ENCODE peak calls at places on chromosomes 6 and 20, in seven cellular contexts. One of them, this sample, is unnamed.

GRCh38 chr6:159169193-159169555 is at the start of gene FNDC1:
- DNase-seq in GM06990: peak; percentile 47
- DNase-seq in esophagus muscularis mucosa: no peak
- DNase-seq in left lung: peak; percentile 86
- DNase-seq in effector memory CD4-positive, alpha-beta T cell: peak; percentile 19
- DNase-seq in neural progenitor cell: peak; percentile 84
- DNase-seq in CD8-positive, alpha-beta memory T cell: no peak
- DNase-seq in this sample: peak; percentile 23

GRCh38 chr20:58546312-58546711 is 31.1 kb upstream of the APCDD1L start:
- DNase-seq in GM06990: no peak
- DNase-seq in esophagus muscularis mucosa: peak; percentile 47
- DNase-seq in left lung: no peak
- DNase-seq in effector memory CD4-positive, alpha-beta T cell: no peak
- DNase-seq in neural progenitor cell: no peak
- DNase-seq in CD8-positive, alpha-beta memory T cell: no peak
- DNase-seq in this sample: no peak

GRCh38 chr20:31896049-31896448 is 25.6 kb downstream of the TTLL9 start:
- DNase-seq in GM06990: no peak
- DNase-seq in esophagus muscularis mucosa: no peak
- DNase-seq in left lung: no peak
- DNase-seq in effector memory CD4-positive, alpha-beta T cell: no peak
- DNase-seq in neural progenitor cell: no peak
- DNase-seq in CD8-positive, alpha-beta memory T cell: no peak
- DNase-seq in this sample: no peak

GRCh38 chr6:44223471-44224153 is at the start of gene SLC29A1:
- DNase-seq in GM06990: peak; percentile 84
- DNase-seq in esophagus muscularis mucosa: no peak
- DNase-seq in left lung: peak; percentile 97
- DNase-seq in effector memory CD4-positive, alpha-beta T cell: peak; percentile 75
- DNase-seq in neural progenitor cell: peak; percentile 89
- DNase-seq in CD8-positive, alpha-beta memory T cell: peak; percentile 76
- DNase-seq in this sample: peak; percentile 63

GRCh38 chr6:101876431-101876830 is 482.9 kb downstream of the GRIK2 start:
- DNase-seq in GM06990: no peak
- DNase-seq in esophagus muscularis mucosa: no peak
- DNase-seq in left lung: no peak
- DNase-seq in effector memory CD4-positive, alpha-beta T cell: no peak
- DNase-seq in neural progenitor cell: peak; percentile 61
- DNase-seq in CD8-positive, alpha-beta memory T cell: no peak
- DNase-seq in this sample: no peak

GRCh38 chr6:93407186-93407585 is 12.2 kb downstream of the EPHA7 start:
- DNase-seq in GM06990: no peak
- DNase-seq in esophagus muscularis mucosa: no peak
- DNase-seq in left lung: no peak
- DNase-seq in effector memory CD4-positive, alpha-beta T cell: no peak
- DNase-seq in neural progenitor cell: no peak
- DNase-seq in CD8-positive, alpha-beta memory T cell: no peak
- DNase-seq in this sample: no peak

GRCh38 chr6:24357336-24358218 is at the start of gene DCDC2:
- DNase-seq in GM06990: peak; percentile 30
- DNase-seq in esophagus muscularis mucosa: no peak
- DNase-seq in left lung: peak; percentile 93
- DNase-seq in effector memory CD4-positive, alpha-beta T cell: peak; percentile 17
- DNase-seq in neural progenitor cell: peak; percentile 6
- DNase-seq in CD8-positive, alpha-beta memory T cell: peak; percentile 42
- DNase-seq in this sample: peak; percentile 60

GRCh38 chr6:106628658-106629102 is 618 bp downstream of the RTN4IP1 start:
- DNase-seq in GM06990: no peak
- DNase-seq in esophagus muscularis mucosa: no peak
- DNase-seq in left lung: no peak
- DNase-seq in effector memory CD4-positive, alpha-beta T cell: no peak
- DNase-seq in neural progenitor cell: peak; percentile 18
- DNase-seq in CD8-positive, alpha-beta memory T cell: no peak
- DNase-seq in this sample: no peak

GRCh38 chr6:99547526-99547925 is 20.9 kb downstream of the CCNC start:
- DNase-seq in GM06990: no peak
- DNase-seq in esophagus muscularis mucosa: no peak
- DNase-seq in left lung: no peak
- DNase-seq in effector memory CD4-positive, alpha-beta T cell: no peak
- DNase-seq in neural progenitor cell: no peak
- DNase-seq in CD8-positive, alpha-beta memory T cell: no peak
- DNase-seq in this sample: no peak

DNA sequence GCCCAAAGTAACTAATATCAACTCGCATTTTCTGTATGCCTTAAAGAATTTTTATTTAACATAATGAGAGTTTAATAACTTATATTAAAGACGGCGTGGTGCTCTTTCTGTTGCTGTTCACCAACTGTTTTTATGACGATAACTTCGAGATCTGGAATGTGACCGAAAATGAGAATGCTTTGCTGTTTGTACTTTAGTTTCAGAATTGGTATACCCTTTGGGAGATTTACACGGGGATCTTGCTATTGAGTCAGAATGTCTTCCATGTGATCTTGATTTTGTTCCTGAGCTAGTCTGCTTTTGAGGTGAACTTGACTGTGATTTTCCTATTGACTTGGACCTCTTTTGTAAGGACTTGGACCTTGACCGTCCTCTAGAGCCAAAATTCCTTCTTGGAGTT is 17.9 kb downstream of the PNRC1 start:
- DNase-seq in GM06990: no peak
- DNase-seq in esophagus muscularis mucosa: no peak
- DNase-seq in left lung: no peak
- DNase-seq in effector memory CD4-positive, alpha-beta T cell: no peak
- DNase-seq in neural progenitor cell: no peak
- DNase-seq in CD8-positive, alpha-beta memory T cell: no peak
- DNase-seq in this sample: no peak
- H3K4me3 ChIP-seq in GM06990: no peak overlapping the region
- H3K4me3 ChIP-seq in esophagus muscularis mucosa: no peak overlapping the region
- H3K4me3 ChIP-seq in left lung: no peak overlapping the region
- H3K4me3 ChIP-seq in effector memory CD4-positive, alpha-beta T cell: no peak overlapping the region
- H3K4me3 ChIP-seq in neural progenitor cell: no peak overlapping the region
- H3K4me3 ChIP-seq in CD8-positive, alpha-beta memory T cell: no peak overlapping the region
- H3K4me3 ChIP-seq in this sample: no peak overlapping the region

GRCh38 chr6:153135681-153136080 is 4.6 kb upstream of the RGS17 start:
- DNase-seq in GM06990: no peak
- DNase-seq in esophagus muscularis mucosa: no peak
- DNase-seq in left lung: no peak
- DNase-seq in effector memory CD4-positive, alpha-beta T cell: no peak
- DNase-seq in neural progenitor cell: no peak
- DNase-seq in CD8-positive, alpha-beta memory T cell: no peak
- DNase-seq in this sample: no peak

GRCh38 chr6:153126218-153126617 is 4.9 kb downstream of the RGS17 start:
- DNase-seq in GM06990: no peak
- DNase-seq in esophagus muscularis mucosa: no peak
- DNase-seq in left lung: no peak
- DNase-seq in effector memory CD4-positive, alpha-beta T cell: no peak
- DNase-seq in neural progenitor cell: no peak
- DNase-seq in CD8-positive, alpha-beta memory T cell: no peak
- DNase-seq in this sample: no peak

GRCh38 chr6:153129873-153130514 is 1.1 kb downstream of the RGS17 start:
- DNase-seq in GM06990: no peak
- DNase-seq in esophagus muscularis mucosa: no peak
- DNase-seq in left lung: no peak
- DNase-seq in effector memory CD4-positive, alpha-beta T cell: no peak
- DNase-seq in neural progenitor cell: peak; percentile 52
- DNase-seq in CD8-positive, alpha-beta memory T cell: no peak
- DNase-seq in this sample: no peak

GRCh38 chr6:153130515-153131036 is 506 bp downstream of the RGS17 start:
- DNase-seq in GM06990: no peak
- DNase-seq in esophagus muscularis mucosa: no peak
- DNase-seq in left lung: no peak
- DNase-seq in effector memory CD4-positive, alpha-beta T cell: no peak
- DNase-seq in neural progenitor cell: no peak
- DNase-seq in CD8-positive, alpha-beta memory T cell: no peak
- DNase-seq in this sample: no peak

GRCh38 chr6:153131037-153131981 is at the start of gene RGS17:
- DNase-seq in GM06990: peak; percentile 33
- DNase-seq in esophagus muscularis mucosa: no peak
- DNase-seq in left lung: peak; percentile 82
- DNase-seq in effector memory CD4-positive, alpha-beta T cell: no peak
- DNase-seq in neural progenitor cell: peak; percentile 94
- DNase-seq in CD8-positive, alpha-beta memory T cell: no peak
- DNase-seq in this sample: peak; percentile 19
- H3K4me3 ChIP-seq in GM06990: peak within 1 kb of the TSS; percentile 60
- H3K4me3 ChIP-seq in esophagus muscularis mucosa: peak within 1 kb of the TSS; percentile 68
- H3K4me3 ChIP-seq in left lung: peak within 1 kb of the TSS; percentile 52
- H3K4me3 ChIP-seq in effector memory CD4-positive, alpha-beta T cell: peak within 1 kb of the TSS; percentile 56
- H3K4me3 ChIP-seq in neural progenitor cell: peak within 1 kb of the TSS; percentile 86
- H3K4me3 ChIP-seq in CD8-positive, alpha-beta memory T cell: peak within 1 kb of the TSS; percentile 50
- H3K4me3 ChIP-seq in this sample: peak within 1 kb of the TSS; percentile 52

DNA sequence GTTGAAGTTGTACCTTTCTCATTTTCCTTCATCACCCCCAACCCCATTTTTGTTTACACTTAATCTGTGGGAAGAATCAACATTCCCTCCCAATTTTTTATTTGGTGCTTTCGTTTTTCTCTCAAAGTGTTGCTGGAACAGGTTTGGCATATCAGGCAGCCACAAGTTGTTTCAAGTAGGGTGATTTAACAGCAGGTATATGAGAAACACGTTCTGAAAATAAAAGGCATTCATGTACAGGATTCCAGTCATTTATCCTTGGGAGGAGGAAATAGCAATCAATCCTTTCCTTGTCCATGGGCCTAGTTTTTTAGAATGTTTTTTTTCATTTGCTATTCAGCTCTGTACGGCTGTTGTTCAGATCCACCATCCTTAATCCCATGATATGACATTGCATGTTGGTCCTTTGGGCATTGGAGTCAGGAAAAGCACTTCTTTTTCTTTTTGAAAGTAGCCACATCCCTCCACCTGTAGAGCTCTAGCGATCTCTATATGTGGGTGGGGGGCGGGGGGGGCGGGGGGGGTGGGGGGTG is 120.2 kb downstream of the JARID2 start:
- DNase-seq in GM06990: no peak
- DNase-seq in esophagus muscularis mucosa: no peak
- DNase-seq in left lung: no peak
- DNase-seq in effector memory CD4-positive, alpha-beta T cell: no peak
- DNase-seq in neural progenitor cell: no peak
- DNase-seq in CD8-positive, alpha-beta memory T cell: no peak
- DNase-seq in this sample: no peak
- H3K4me3 ChIP-seq in GM06990: no peak overlapping the region
- H3K4me3 ChIP-seq in esophagus muscularis mucosa: no peak overlapping the region
- H3K4me3 ChIP-seq in left lung: no peak overlapping the region
- H3K4me3 ChIP-seq in effector memory CD4-positive, alpha-beta T cell: no peak overlapping the region
- H3K4me3 ChIP-seq in neural progenitor cell: no peak overlapping the region
- H3K4me3 ChIP-seq in CD8-positive, alpha-beta memory T cell: no peak overlapping the region
- H3K4me3 ChIP-seq in this sample: no peak overlapping the region

DNA sequence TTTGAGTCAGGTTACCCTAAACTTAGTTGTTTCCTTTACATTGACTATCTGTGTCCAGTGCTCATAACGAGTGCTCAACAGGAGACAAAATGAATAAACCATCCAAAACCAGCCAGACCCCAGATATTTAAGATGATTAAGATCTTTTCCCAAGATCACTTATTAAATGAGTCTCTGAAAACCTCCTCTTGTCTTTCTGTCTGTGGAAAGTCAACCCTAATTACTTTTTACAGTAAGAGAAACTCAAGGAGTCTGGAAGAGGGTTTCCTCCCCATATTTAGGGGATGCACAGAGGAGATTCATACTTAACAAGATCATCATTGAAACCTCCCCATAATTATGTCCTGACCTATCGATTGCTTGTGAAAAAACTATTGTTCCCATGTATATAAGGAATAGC is 84.0 kb downstream of the CAP2 start:
- DNase-seq in GM06990: no peak
- DNase-seq in esophagus muscularis mucosa: no peak
- DNase-seq in left lung: no peak
- DNase-seq in effector memory CD4-positive, alpha-beta T cell: no peak
- DNase-seq in neural progenitor cell: no peak
- DNase-seq in CD8-positive, alpha-beta memory T cell: no peak
- DNase-seq in this sample: no peak
- H3K4me3 ChIP-seq in GM06990: no peak overlapping the region
- H3K4me3 ChIP-seq in esophagus muscularis mucosa: no peak overlapping the region
- H3K4me3 ChIP-seq in left lung: no peak overlapping the region
- H3K4me3 ChIP-seq in effector memory CD4-positive, alpha-beta T cell: no peak overlapping the region
- H3K4me3 ChIP-seq in neural progenitor cell: no peak overlapping the region
- H3K4me3 ChIP-seq in CD8-positive, alpha-beta memory T cell: no peak overlapping the region
- H3K4me3 ChIP-seq in this sample: no peak overlapping the region

This sample was measured in CD8-positive, alpha-beta T cell.